ENCODE peak calls at places on chromosomes 5 and 9, in nine cellular contexts. One of them, this sample, is unnamed. For H3K4me1, the result is how much of the 10 kb centered on the place peaks cover.

GRCh38 chr5:149072376-149072775 is 9.5 kb upstream of the SH3TC2 start:
- DNase-seq in ascending aorta: no peak
- DNase-seq in esophagus muscularis mucosa: no peak
- DNase-seq in cardiac muscle cell: no peak
- DNase-seq in psoas muscle: no peak
- DNase-seq in aorta: no peak
- DNase-seq in endodermal cell: no peak
- DNase-seq in transverse colon: no peak
- DNase-seq in OCI-LY7: no peak
- DNase-seq in this sample: no peak

GRCh38 chr9:36543916-36544315 is 28.8 kb upstream of the MELK start:
- DNase-seq in aorta: peak
- DNase-seq in ascending aorta: peak
- DNase-seq in transverse colon: no peak
- DNase-seq in endodermal cell: no peak
- DNase-seq in cardiac muscle cell: no peak
- DNase-seq in psoas muscle: peak
- DNase-seq in esophagus muscularis mucosa: no peak
- DNase-seq in OCI-LY7: no peak
- DNase-seq in this sample: no peak

GRCh38 chr9:93650448-93650847 is 74.1 kb downstream of the PHF2 start:
- DNase-seq in OCI-LY7: no peak
- DNase-seq in ascending aorta: peak
- DNase-seq in psoas muscle: peak
- DNase-seq in cardiac muscle cell: no peak
- DNase-seq in esophagus muscularis mucosa: no peak
- DNase-seq in aorta: peak
- DNase-seq in endodermal cell: peak
- DNase-seq in transverse colon: peak
- DNase-seq in this sample: no peak

GRCh38 chr5:131268758-131269370 is 5.0 kb downstream of the CDC42SE2 start:
- DNase-seq in OCI-LY7: no peak
- DNase-seq in cardiac muscle cell: no peak
- DNase-seq in esophagus muscularis mucosa: no peak
- DNase-seq in ascending aorta: no peak
- DNase-seq in psoas muscle: no peak
- DNase-seq in endodermal cell: no peak
- DNase-seq in transverse colon: no peak
- DNase-seq in aorta: no peak
- DNase-seq in this sample: no peak

GRCh38 chr5:121668635-121669034 is 183.0 kb upstream of the FTMT start:
- DNase-seq in cardiac muscle cell: no peak
- DNase-seq in aorta: no peak
- DNase-seq in endodermal cell: no peak
- DNase-seq in esophagus muscularis mucosa: no peak
- DNase-seq in psoas muscle: no peak
- DNase-seq in OCI-LY7: no peak
- DNase-seq in transverse colon: no peak
- DNase-seq in ascending aorta: no peak
- DNase-seq in this sample: no peak

GRCh38 chr9:128892223-128892892 is 10.4 kb downstream of the LRRC8A start:
- DNase-seq in cardiac muscle cell: no peak
- DNase-seq in psoas muscle: peak
- DNase-seq in transverse colon: peak
- DNase-seq in ascending aorta: peak
- DNase-seq in OCI-LY7: no peak
- DNase-seq in endodermal cell: peak
- DNase-seq in aorta: peak
- DNase-seq in esophagus muscularis mucosa: peak
- DNase-seq in this sample: no peak

GRCh38 chr5:53730938-53731337 is 170.5 kb downstream of the NDUFS4 start:
- DNase-seq in endodermal cell: no peak
- DNase-seq in psoas muscle: no peak
- DNase-seq in cardiac muscle cell: no peak
- DNase-seq in ascending aorta: no peak
- DNase-seq in esophagus muscularis mucosa: no peak
- DNase-seq in OCI-LY7: peak
- DNase-seq in transverse colon: no peak
- DNase-seq in aorta: no peak
- DNase-seq in this sample: no peak

GRCh38 chr5:79076819-79077218 is 7.3 kb downstream of the BHMT2 start:
- DNase-seq in endodermal cell: no peak
- DNase-seq in ascending aorta: no peak
- DNase-seq in psoas muscle: no peak
- DNase-seq in aorta: no peak
- DNase-seq in transverse colon: no peak
- DNase-seq in esophagus muscularis mucosa: no peak
- DNase-seq in cardiac muscle cell: no peak
- DNase-seq in OCI-LY7: no peak
- DNase-seq in this sample: no peak

GRCh38 chr9:28073278-28073677 is 500.0 kb upstream of the C9orf72 start:
- DNase-seq in endodermal cell: peak
- DNase-seq in psoas muscle: no peak
- DNase-seq in OCI-LY7: peak
- DNase-seq in esophagus muscularis mucosa: no peak
- DNase-seq in ascending aorta: no peak
- DNase-seq in transverse colon: no peak
- DNase-seq in cardiac muscle cell: peak
- DNase-seq in aorta: no peak
- DNase-seq in this sample: peak

GRCh38 chr9:124869466-124869985 is 7.6 kb downstream of the ARPC5L start:
- DNase-seq in endodermal cell: peak
- DNase-seq in esophagus muscularis mucosa: no peak
- DNase-seq in psoas muscle: no peak
- DNase-seq in aorta: no peak
- DNase-seq in OCI-LY7: peak
- DNase-seq in transverse colon: peak
- DNase-seq in ascending aorta: no peak
- DNase-seq in cardiac muscle cell: peak
- DNase-seq in this sample: peak

GRCh38 chr9:134378901-134379338 is 52.7 kb downstream of the RXRA start:
- DNase-seq in transverse colon: peak
- DNase-seq in esophagus muscularis mucosa: no peak
- DNase-seq in cardiac muscle cell: no peak
- DNase-seq in endodermal cell: no peak
- DNase-seq in ascending aorta: no peak
- DNase-seq in aorta: no peak
- DNase-seq in psoas muscle: peak
- DNase-seq in OCI-LY7: no peak
- DNase-seq in this sample: no peak

GRCh38 chr5:157455057-157455456 is 5.0 kb upstream of the NIPAL4 start:
- DNase-seq in esophagus muscularis mucosa: no peak
- DNase-seq in aorta: no peak
- DNase-seq in OCI-LY7: no peak
- DNase-seq in endodermal cell: no peak
- DNase-seq in cardiac muscle cell: no peak
- DNase-seq in psoas muscle: no peak
- DNase-seq in transverse colon: no peak
- DNase-seq in ascending aorta: no peak
- DNase-seq in this sample: no peak

GRCh38 chr9:26043431-26043830 is 365.2 kb upstream of the TUSC1 start:
- DNase-seq in OCI-LY7: no peak
- DNase-seq in esophagus muscularis mucosa: no peak
- DNase-seq in aorta: no peak
- DNase-seq in psoas muscle: no peak
- DNase-seq in ascending aorta: no peak
- DNase-seq in endodermal cell: peak
- DNase-seq in transverse colon: no peak
- DNase-seq in cardiac muscle cell: no peak
- DNase-seq in this sample: no peak

GRCh38 chr9:37197158-37198033 is 77.0 kb downstream of the ZCCHC7 start:
- DNase-seq in endodermal cell: no peak
- DNase-seq in cardiac muscle cell: peak
- DNase-seq in ascending aorta: no peak
- DNase-seq in esophagus muscularis mucosa: no peak
- DNase-seq in transverse colon: no peak
- DNase-seq in psoas muscle: no peak
- DNase-seq in OCI-LY7: peak
- DNase-seq in aorta: no peak
- DNase-seq in this sample: peak

GRCh38 chr9:94639996-94640376 is 668 bp upstream of the FBP1 start:
- DNase-seq in esophagus muscularis mucosa: no peak
- DNase-seq in endodermal cell: peak
- DNase-seq in ascending aorta: no peak
- DNase-seq in psoas muscle: no peak
- DNase-seq in aorta: no peak
- DNase-seq in transverse colon: peak
- DNase-seq in cardiac muscle cell: no peak
- DNase-seq in OCI-LY7: no peak
- DNase-seq in this sample: no peak

GRCh38 chr9:36341936-36342577 is 58.0 kb downstream of the RNF38 start:
- DNase-seq in endodermal cell: no peak
- DNase-seq in transverse colon: no peak
- DNase-seq in psoas muscle: no peak
- DNase-seq in esophagus muscularis mucosa: no peak
- DNase-seq in cardiac muscle cell: no peak
- DNase-seq in aorta: no peak
- DNase-seq in ascending aorta: no peak
- DNase-seq in OCI-LY7: peak
- DNase-seq in this sample: peak

GRCh38 chr5:78899922-78900362 is 85.2 kb downstream of the ARSB start:
- DNase-seq in ascending aorta: no peak
- DNase-seq in esophagus muscularis mucosa: no peak
- DNase-seq in aorta: no peak
- DNase-seq in psoas muscle: no peak
- DNase-seq in endodermal cell: peak
- DNase-seq in transverse colon: peak
- DNase-seq in cardiac muscle cell: peak
- DNase-seq in OCI-LY7: peak
- DNase-seq in this sample: peak

GRCh38 chr9:85392270-85392669 is 349.5 kb downstream of the AGTPBP1 start:
- DNase-seq in ascending aorta: no peak
- DNase-seq in endodermal cell: no peak
- DNase-seq in aorta: no peak
- DNase-seq in OCI-LY7: no peak
- DNase-seq in psoas muscle: no peak
- DNase-seq in cardiac muscle cell: no peak
- DNase-seq in transverse colon: no peak
- DNase-seq in esophagus muscularis mucosa: no peak
- DNase-seq in this sample: no peak

GRCh38 chr5:6592611-6593010 is 40.2 kb downstream of the NSUN2 start:
- DNase-seq in aorta: no peak
- DNase-seq in ascending aorta: no peak
- DNase-seq in esophagus muscularis mucosa: no peak
- DNase-seq in transverse colon: no peak
- DNase-seq in psoas muscle: no peak
- DNase-seq in endodermal cell: peak
- DNase-seq in cardiac muscle cell: no peak
- DNase-seq in OCI-LY7: no peak
- DNase-seq in this sample: no peak

GRCh38 chr9:114012126-114012525 is 66.0 kb downstream of the AMBP start:
- DNase-seq in psoas muscle: no peak
- DNase-seq in endodermal cell: no peak
- DNase-seq in OCI-LY7: no peak
- DNase-seq in ascending aorta: no peak
- DNase-seq in aorta: no peak
- DNase-seq in transverse colon: no peak
- DNase-seq in esophagus muscularis mucosa: peak
- DNase-seq in cardiac muscle cell: no peak
- DNase-seq in this sample: no peak

GRCh38 chr5:68250662-68251298 is 35.2 kb downstream of the PIK3R1 start:
- DNase-seq in psoas muscle: no peak
- DNase-seq in transverse colon: no peak
- DNase-seq in OCI-LY7: no peak
- DNase-seq in ascending aorta: no peak
- DNase-seq in aorta: no peak
- DNase-seq in esophagus muscularis mucosa: no peak
- DNase-seq in endodermal cell: no peak
- DNase-seq in cardiac muscle cell: peak
- DNase-seq in this sample: no peak
- H3K4me1 ChIP-seq in psoas muscle: half or more
- H3K4me1 ChIP-seq in transverse colon: half or more
- H3K4me1 ChIP-seq in OCI-LY7: under half
- H3K4me1 ChIP-seq in ascending aorta: under half
- H3K4me1 ChIP-seq in aorta: under half
- H3K4me1 ChIP-seq in esophagus muscularis mucosa: half or more
- H3K4me1 ChIP-seq in endodermal cell: under half
- H3K4me1 ChIP-seq in cardiac muscle cell: under half
- H3K4me1 ChIP-seq in this sample: under half

DNA sequence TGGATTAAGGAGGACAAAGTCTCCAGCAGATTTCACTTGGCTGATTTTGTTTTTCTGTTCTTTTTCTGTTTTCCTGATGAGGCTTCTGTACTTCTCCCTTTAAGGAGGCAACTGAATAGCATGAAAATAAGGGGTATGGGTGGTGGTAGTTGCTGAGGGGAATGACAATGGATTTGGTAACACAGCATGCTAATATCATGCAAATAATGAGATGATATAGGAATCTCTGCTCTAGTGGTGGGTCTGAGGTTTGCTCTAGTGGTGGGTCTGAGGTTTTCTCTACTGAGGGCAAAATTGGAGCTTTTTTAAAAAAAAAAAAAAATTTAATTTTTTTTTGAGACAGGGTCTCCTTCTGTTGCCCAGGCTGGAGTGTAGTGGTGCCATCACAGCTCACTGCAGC is 139.7 kb downstream of the C9orf152 start:
- DNase-seq in esophagus muscularis mucosa: no peak
- DNase-seq in psoas muscle: no peak
- DNase-seq in cardiac muscle cell: no peak
- DNase-seq in OCI-LY7: no peak
- DNase-seq in endodermal cell: no peak
- DNase-seq in ascending aorta: no peak
- DNase-seq in aorta: no peak
- DNase-seq in transverse colon: no peak
- DNase-seq in this sample: no peak
- H3K4me1 ChIP-seq in esophagus muscularis mucosa: half or more
- H3K4me1 ChIP-seq in psoas muscle: under half
- H3K4me1 ChIP-seq in cardiac muscle cell: under half
- H3K4me1 ChIP-seq in OCI-LY7: under half
- H3K4me1 ChIP-seq in endodermal cell: under half
- H3K4me1 ChIP-seq in ascending aorta: under half
- H3K4me1 ChIP-seq in aorta: under half
- H3K4me1 ChIP-seq in transverse colon: under half
- H3K4me1 ChIP-seq in this sample: under half

GRCh38 chr5:39409036-39409435 is 15.7 kb downstream of the DAB2 start:
- DNase-seq in ascending aorta: no peak
- DNase-seq in OCI-LY7: no peak
- DNase-seq in esophagus muscularis mucosa: no peak
- DNase-seq in endodermal cell: no peak
- DNase-seq in cardiac muscle cell: no peak
- DNase-seq in transverse colon: no peak
- DNase-seq in psoas muscle: no peak
- DNase-seq in aorta: no peak
- DNase-seq in this sample: no peak
- H3K4me1 ChIP-seq in ascending aorta: under half
- H3K4me1 ChIP-seq in OCI-LY7: under half
- H3K4me1 ChIP-seq in esophagus muscularis mucosa: half or more
- H3K4me1 ChIP-seq in endodermal cell: under half
- H3K4me1 ChIP-seq in cardiac muscle cell: under half
- H3K4me1 ChIP-seq in transverse colon: under half
- H3K4me1 ChIP-seq in psoas muscle: under half
- H3K4me1 ChIP-seq in aorta: under half
- H3K4me1 ChIP-seq in this sample: under half

DNA sequence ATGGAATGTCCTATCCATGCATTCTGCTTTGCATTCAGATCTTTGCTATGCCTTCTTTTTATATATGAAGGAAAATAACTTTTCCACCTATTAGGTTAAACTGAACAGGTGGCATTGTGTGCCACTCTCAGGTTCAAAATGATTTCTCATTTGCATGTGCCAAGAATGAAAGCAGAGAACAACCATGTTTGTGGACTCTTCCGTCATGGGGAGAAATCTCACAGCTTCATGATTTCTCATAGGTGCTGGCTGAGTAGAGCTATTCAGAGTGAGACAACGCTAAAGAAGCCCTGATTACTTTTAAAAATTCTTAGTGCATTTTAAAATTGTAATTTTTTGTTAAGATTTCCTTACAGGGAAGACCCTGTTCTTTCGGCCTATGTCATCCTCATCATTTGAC is 472.1 kb downstream of the RASEF start:
- DNase-seq in endodermal cell: no peak
- DNase-seq in ascending aorta: no peak
- DNase-seq in aorta: no peak
- DNase-seq in psoas muscle: no peak
- DNase-seq in transverse colon: no peak
- DNase-seq in OCI-LY7: no peak
- DNase-seq in cardiac muscle cell: no peak
- DNase-seq in esophagus muscularis mucosa: no peak
- DNase-seq in this sample: no peak
- H3K4me1 ChIP-seq in endodermal cell: under half
- H3K4me1 ChIP-seq in ascending aorta: under half
- H3K4me1 ChIP-seq in aorta: under half
- H3K4me1 ChIP-seq in psoas muscle: under half
- H3K4me1 ChIP-seq in transverse colon: under half
- H3K4me1 ChIP-seq in OCI-LY7: under half
- H3K4me1 ChIP-seq in cardiac muscle cell: under half
- H3K4me1 ChIP-seq in esophagus muscularis mucosa: under half
- H3K4me1 ChIP-seq in this sample: under half